ENCODE peak calls at places on chromosomes 2 and 18, in four cellular contexts. V is foreskin fibroblast, S is suprapubic skin, U is HCT116. B is an unnamed sample.

GRCh38 chr18:23257153-23257552 is 121.9 kb downstream of the CABLES1 start:
- DNase-seq in S (no peak), V (no peak), U (no peak), B (no peak)

GRCh38 chr2:902584-902983 is 48.1 kb upstream of the SNTG2 start:
- DNase-seq in U (no peak), V (no peak), S (no peak), B (no peak)

GRCh38 chr2:36322108-36322507 is 33.5 kb upstream of the CRIM1 start:
- DNase-seq in S (no peak), V (peak; percentile 58), U (peak; percentile 19), B (peak; percentile 64)

GRCh38 chr2:18311413-18311812 is 249.0 kb downstream of the RDH14 start:
- DNase-seq in U (no peak), V (peak; percentile 77), S (no peak), B (peak; percentile 90)

GRCh38 chr2:177265834-177266817 is 1.6 kb upstream of the NFE2L2 start:
- DNase-seq in U (no peak), S (no peak), V (peak; percentile 29), B (peak; percentile 58)

GRCh38 chr2:65453916-65454315 is 21.5 kb upstream of the SPRED2 start:
- DNase-seq in V (peak; percentile 39), S (no peak), U (no peak), B (peak; percentile 66)

GRCh38 chr2:177724398-177725287 is 332.1 kb downstream of the AGPS start:
- DNase-seq in V (peak; percentile 66), S (no peak), U (peak; percentile 27), B (peak; percentile 40)

GRCh38 chr2:41400057-41400665 is 647.7 kb upstream of the PKDCC start:
- DNase-seq in U (no peak), S (no peak), V (peak; percentile 28), B (no peak)

GRCh38 chr2:52658598-52658997 is 1109.0 kb upstream of the CHAC2 start:
- DNase-seq in S (no peak), V (peak; percentile 63), U (peak; percentile 4), B (peak; percentile 2)

GRCh38 chr2:429575-430254 is 141.8 kb upstream of the ALKAL2 start:
- DNase-seq in U (no peak), S (no peak), V (no peak), B (no peak)

GRCh38 chr2:106285237-106285829 is 91.2 kb upstream of the UXS1 start:
- DNase-seq in U (no peak), V (no peak), S (no peak), B (no peak)
- TF ChIP-seq CTCF in U (no peak), V (no peak), S (no peak), B (no peak)

DNA sequence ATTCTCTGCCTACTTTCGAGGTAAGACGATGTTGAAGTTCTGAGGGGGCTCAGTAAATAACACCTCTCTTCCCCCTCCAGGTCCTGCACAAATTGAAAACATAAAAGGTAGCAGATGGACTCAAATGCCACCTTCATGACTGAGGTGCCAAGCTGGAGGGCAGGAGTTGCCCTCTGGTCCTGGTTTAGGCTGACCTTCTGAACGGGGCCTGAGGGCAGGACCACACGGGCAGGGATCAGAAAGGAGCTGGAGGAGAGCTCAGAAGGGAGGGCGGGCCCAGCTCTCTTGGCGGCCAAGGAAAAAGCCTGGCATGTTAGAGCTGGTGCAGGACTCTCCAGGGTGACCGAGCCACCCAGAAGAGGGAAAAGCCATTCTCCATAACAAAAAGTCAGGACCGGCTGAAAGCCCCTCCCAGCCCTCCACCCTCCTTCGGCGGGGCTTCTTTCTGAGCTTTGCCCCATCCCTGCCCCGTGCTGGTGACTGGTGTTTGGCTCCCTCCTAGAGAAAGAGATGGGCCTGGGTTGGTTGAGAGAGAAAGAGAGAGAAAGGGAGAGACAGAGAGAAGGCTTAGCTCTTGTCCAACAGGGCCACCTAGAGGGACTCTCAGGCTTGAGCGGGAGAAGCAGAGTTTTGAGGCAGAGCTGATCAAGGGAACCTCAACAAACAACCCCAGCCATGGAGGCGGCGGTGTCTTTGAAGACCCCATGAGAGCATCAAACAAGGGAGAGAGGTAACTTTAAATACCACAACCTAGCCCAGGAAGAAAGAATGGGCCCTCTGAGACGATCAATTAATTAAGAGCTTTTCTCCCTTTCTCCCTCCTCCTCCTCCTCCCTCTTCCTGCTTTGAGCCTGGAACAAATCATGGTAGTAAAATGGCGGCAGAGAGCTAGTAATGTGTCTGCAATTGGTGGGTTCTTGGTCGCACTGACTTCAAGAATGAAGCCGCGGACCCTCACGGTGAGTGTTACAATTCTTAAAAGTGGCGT is 50.8 kb downstream of the WIPF1 start:
- DNase-seq in S (no peak), V (peak; percentile 56), U (peak; percentile 29), B (peak; percentile 39)
- H3K4me3 ChIP-seq in S (no peak overlapping the region), V (no peak overlapping the region), U (no peak overlapping the region), B (no peak overlapping the region)

GRCh38 chr2:9263388-9263787 is 56.8 kb downstream of the ASAP2 start:
- DNase-seq in V (no peak), U (no peak), S (no peak), B (no peak)
- TF ChIP-seq CTCF in V (no peak), U (no peak), S (no peak), B (no peak)

GRCh38 chr2:201260302-201260800 is at the start of gene CASP8:
- DNase-seq in S (no peak), V (peak; percentile 56), U (no peak), B (peak; percentile 54)
- H3K4me3 ChIP-seq in S (peak within 1 kb of the TSS; percentile 51), V (peak within 1 kb of the TSS; percentile 64), U (no peak within 1 kb of the TSS), B (peak within 1 kb of the TSS; percentile 90)

GRCh38 chr2:102168026-102168425 is 18.8 kb upstream of the IL1RL2 start:
- DNase-seq in U (no peak), S (no peak), V (no peak), B (no peak)

GRCh38 chr2:102166189-102166845 is 20.5 kb upstream of the IL1RL2 start:
- DNase-seq in U (no peak), S (no peak), V (peak; percentile 73), B (peak; percentile 80)
- TF ChIP-seq CTCF in U (peak; percentile 47), S (peak; percentile 9), V (peak; percentile 62), B (peak; percentile 76)